ENCODE peak calls at places on chromosomes 16 and 17, in five cellular contexts. One of them, this sample, is unnamed.

GRCh38 chr17:39461911-39462641 is 790 bp downstream of the CDK12 start:
- DNase-seq in spleen: no peak
- DNase-seq in cardiac fibroblast: no peak
- DNase-seq in amniotic epithelial cell: peak; percentile 33
- DNase-seq in NCI-H1930: no peak
- DNase-seq in this sample: no peak

GRCh38 chr17:29143894-29144293 is 36.3 kb downstream of the MYO18A start:
- DNase-seq in spleen: no peak
- DNase-seq in cardiac fibroblast: peak; percentile 26
- DNase-seq in amniotic epithelial cell: peak; percentile 31
- DNase-seq in NCI-H1930: no peak
- DNase-seq in this sample: no peak

GRCh38 chr17:55641559-55642160 is 81.0 kb downstream of the TMEM100 start:
- DNase-seq in spleen: peak; percentile 77
- DNase-seq in cardiac fibroblast: peak; percentile 87
- DNase-seq in amniotic epithelial cell: peak; percentile 71
- DNase-seq in NCI-H1930: no peak
- DNase-seq in this sample: no peak

GRCh38 chr16:51159864-51160263 is 8.8 kb upstream of the SALL1 start:
- DNase-seq in spleen: no peak
- DNase-seq in cardiac fibroblast: no peak
- DNase-seq in amniotic epithelial cell: no peak
- DNase-seq in NCI-H1930: no peak
- DNase-seq in this sample: no peak

GRCh38 chr16:4232541-4233386 is 9.1 kb downstream of the SRL start:
- DNase-seq in spleen: no peak
- DNase-seq in cardiac fibroblast: no peak
- DNase-seq in amniotic epithelial cell: no peak
- DNase-seq in NCI-H1930: no peak
- DNase-seq in this sample: no peak

GRCh38 chr17:8287651-8288335 is 677 bp upstream of the RANGRF start:
- DNase-seq in spleen: peak; percentile 79
- DNase-seq in cardiac fibroblast: no peak
- DNase-seq in amniotic epithelial cell: no peak
- DNase-seq in NCI-H1930: no peak
- DNase-seq in this sample: no peak

GRCh38 chr16:66954097-66954659 is 6.9 kb upstream of the CES3 start:
- DNase-seq in spleen: no peak
- DNase-seq in cardiac fibroblast: peak; percentile 84
- DNase-seq in amniotic epithelial cell: peak; percentile 73
- DNase-seq in NCI-H1930: peak; percentile 5
- DNase-seq in this sample: no peak

GRCh38 chr17:71460943-71461342 is 659.9 kb upstream of the SOX9 start:
- DNase-seq in spleen: no peak
- DNase-seq in cardiac fibroblast: peak; percentile 49
- DNase-seq in amniotic epithelial cell: peak; percentile 34
- DNase-seq in NCI-H1930: no peak
- DNase-seq in this sample: no peak

GRCh38 chr17:74682442-74683190 is 30.1 kb downstream of the CD300LF start:
- DNase-seq in spleen: peak; percentile 44
- DNase-seq in cardiac fibroblast: no peak
- DNase-seq in amniotic epithelial cell: no peak
- DNase-seq in NCI-H1930: no peak
- DNase-seq in this sample: no peak

GRCh38 chr16:15041260-15042011 is 14.4 kb downstream of the NTAN1 start:
- DNase-seq in spleen: peak; percentile 85
- DNase-seq in cardiac fibroblast: peak; percentile 81
- DNase-seq in amniotic epithelial cell: no peak
- DNase-seq in NCI-H1930: no peak
- DNase-seq in this sample: no peak

GRCh38 chr16:48409839-48410610 is 24.8 kb upstream of the SIAH1 start:
- DNase-seq in spleen: no peak
- DNase-seq in cardiac fibroblast: peak; percentile 96
- DNase-seq in amniotic epithelial cell: peak; percentile 98
- DNase-seq in NCI-H1930: no peak
- DNase-seq in this sample: no peak

GRCh38 chr17:3974138-3974687 is 10.0 kb upstream of the ATP2A3 start:
- DNase-seq in spleen: peak; percentile 50
- DNase-seq in cardiac fibroblast: no peak
- DNase-seq in amniotic epithelial cell: no peak
- DNase-seq in NCI-H1930: no peak
- DNase-seq in this sample: no peak

GRCh38 chr16:74903882-74904678 is 80.8 kb downstream of the WDR59 start:
- DNase-seq in spleen: no peak
- DNase-seq in cardiac fibroblast: no peak
- DNase-seq in amniotic epithelial cell: no peak
- DNase-seq in NCI-H1930: no peak
- DNase-seq in this sample: no peak

GRCh38 chr17:40075216-40076100 is 12.7 kb downstream of the THRA start:
- DNase-seq in spleen: peak; percentile 86
- DNase-seq in cardiac fibroblast: peak; percentile 79
- DNase-seq in amniotic epithelial cell: peak; percentile 57
- DNase-seq in NCI-H1930: no peak
- DNase-seq in this sample: peak; percentile 32

GRCh38 chr17:56845934-56846333 is 12.0 kb downstream of the DGKE start:
- DNase-seq in spleen: no peak
- DNase-seq in cardiac fibroblast: no peak
- DNase-seq in amniotic epithelial cell: no peak
- DNase-seq in NCI-H1930: no peak
- DNase-seq in this sample: no peak

GRCh38 chr16:72474511-72475123 is 302.7 kb upstream of the PMFBP1 start:
- DNase-seq in spleen: no peak
- DNase-seq in cardiac fibroblast: peak; percentile 67
- DNase-seq in amniotic epithelial cell: peak; percentile 75
- DNase-seq in NCI-H1930: no peak
- DNase-seq in this sample: no peak

GRCh38 chr17:44314869-44315661 is 6.7 kb downstream of the RUNDC3A start:
- DNase-seq in spleen: no peak
- DNase-seq in cardiac fibroblast: peak; percentile 32
- DNase-seq in amniotic epithelial cell: peak; percentile 17
- DNase-seq in NCI-H1930: no peak
- DNase-seq in this sample: no peak

GRCh38 chr17:4858880-4859260 is 25.7 kb downstream of the MINK1 start:
- DNase-seq in spleen: no peak
- DNase-seq in cardiac fibroblast: peak; percentile 47
- DNase-seq in amniotic epithelial cell: no peak
- DNase-seq in NCI-H1930: no peak
- DNase-seq in this sample: no peak

GRCh38 chr16:11255737-11256656 is at the start of gene SOCS1:
- DNase-seq in spleen: peak; percentile 96
- DNase-seq in cardiac fibroblast: peak; percentile 94
- DNase-seq in amniotic epithelial cell: peak; percentile 57
- DNase-seq in NCI-H1930: peak; percentile 74
- DNase-seq in this sample: peak; percentile 29

GRCh38 chr17:44345497-44346026 is 460 bp downstream of the GRN start:
- DNase-seq in spleen: peak; percentile 85
- DNase-seq in cardiac fibroblast: peak; percentile 66
- DNase-seq in amniotic epithelial cell: peak; percentile 38
- DNase-seq in NCI-H1930: peak; percentile 51
- DNase-seq in this sample: no peak

GRCh38 chr17:28151001-28151400 is 108.5 kb downstream of the NLK start:
- DNase-seq in spleen: no peak
- DNase-seq in cardiac fibroblast: no peak
- DNase-seq in amniotic epithelial cell: no peak
- DNase-seq in NCI-H1930: peak; percentile 83
- DNase-seq in this sample: no peak

GRCh38 chr17:3594976-3595375 is 14.2 kb downstream of the TRPV1 start:
- DNase-seq in spleen: no peak
- DNase-seq in cardiac fibroblast: peak; percentile 5
- DNase-seq in amniotic epithelial cell: peak; percentile 60
- DNase-seq in NCI-H1930: no peak
- DNase-seq in this sample: no peak

GRCh38 chr16:56864910-56865309 is at the start of gene SLC12A3:
- DNase-seq in spleen: no peak
- DNase-seq in cardiac fibroblast: no peak
- DNase-seq in amniotic epithelial cell: no peak
- DNase-seq in NCI-H1930: no peak
- DNase-seq in this sample: no peak

GRCh38 chr16:57675752-57676623 is 7.9 kb downstream of the ADGRG3 start:
- DNase-seq in spleen: no peak
- DNase-seq in cardiac fibroblast: peak; percentile 57
- DNase-seq in amniotic epithelial cell: peak; percentile 42
- DNase-seq in NCI-H1930: no peak
- DNase-seq in this sample: no peak